ENCODE peak calls at places on chromosomes 3 and 15, in six cellular contexts. One of them, this sample, is unnamed.

GRCh38 chr3:50205719-50206276 is 727 bp downstream of the SLC38A3 start:
- DNase-seq in adrenal gland: no peak
- DNase-seq in suprapubic skin: no peak
- DNase-seq in AG04450: no peak
- DNase-seq in body of pancreas: peak
- DNase-seq in cardiac fibroblast: no peak
- DNase-seq in this sample: no peak

GRCh38 chr15:90809536-90809935 is 58.9 kb upstream of the FURIN start:
- DNase-seq in adrenal gland: no peak
- DNase-seq in suprapubic skin: no peak
- DNase-seq in AG04450: no peak
- DNase-seq in body of pancreas: no peak
- DNase-seq in cardiac fibroblast: no peak
- DNase-seq in this sample: peak

GRCh38 chr3:48186993-48187578 is 1.1 kb downstream of the CDC25A start:
- DNase-seq in adrenal gland: no peak
- DNase-seq in suprapubic skin: no peak
- DNase-seq in AG04450: no peak
- DNase-seq in body of pancreas: no peak
- DNase-seq in cardiac fibroblast: peak
- DNase-seq in this sample: peak

GRCh38 chr15:20644026-20644425 is 102.4 kb upstream of the GOLGA6L6 start:
- DNase-seq in adrenal gland: no peak
- DNase-seq in suprapubic skin: no peak
- DNase-seq in AG04450: no peak
- DNase-seq in body of pancreas: no peak
- DNase-seq in cardiac fibroblast: no peak
- DNase-seq in this sample: no peak

GRCh38 chr15:90020041-90020735 is 19.1 kb downstream of the ZNF710 start:
- DNase-seq in adrenal gland: peak
- DNase-seq in suprapubic skin: no peak
- DNase-seq in AG04450: no peak
- DNase-seq in body of pancreas: peak
- DNase-seq in cardiac fibroblast: no peak
- DNase-seq in this sample: no peak

GRCh38 chr15:75578206-75578947 is 738 bp downstream of the PTPN9 start:
- DNase-seq in adrenal gland: peak
- DNase-seq in suprapubic skin: no peak
- DNase-seq in AG04450: no peak
- DNase-seq in body of pancreas: peak
- DNase-seq in cardiac fibroblast: peak
- DNase-seq in this sample: no peak

GRCh38 chr3:148230473-148230872 is 467.2 kb upstream of the AGTR1 start:
- DNase-seq in adrenal gland: no peak
- DNase-seq in suprapubic skin: no peak
- DNase-seq in AG04450: no peak
- DNase-seq in body of pancreas: no peak
- DNase-seq in cardiac fibroblast: no peak
- DNase-seq in this sample: no peak

GRCh38 chr3:170862618-170863374 is 7.2 kb downstream of the RPL22L1 start:
- DNase-seq in adrenal gland: no peak
- DNase-seq in suprapubic skin: no peak
- DNase-seq in AG04450: no peak
- DNase-seq in body of pancreas: no peak
- DNase-seq in cardiac fibroblast: peak
- DNase-seq in this sample: peak

GRCh38 chr3:114527036-114527644 is 233.3 kb downstream of the TIGIT start:
- DNase-seq in adrenal gland: no peak
- DNase-seq in suprapubic skin: no peak
- DNase-seq in AG04450: no peak
- DNase-seq in body of pancreas: no peak
- DNase-seq in cardiac fibroblast: peak
- DNase-seq in this sample: peak

GRCh38 chr15:71826196-71826595 is 15.8 kb downstream of the NR2E3 start:
- DNase-seq in adrenal gland: no peak
- DNase-seq in suprapubic skin: no peak
- DNase-seq in AG04450: no peak
- DNase-seq in body of pancreas: no peak
- DNase-seq in cardiac fibroblast: no peak
- DNase-seq in this sample: no peak

GRCh38 chr15:72285402-72285801 is 13.0 kb upstream of the PARP6 start:
- DNase-seq in adrenal gland: no peak
- DNase-seq in suprapubic skin: no peak
- DNase-seq in AG04450: no peak
- DNase-seq in body of pancreas: no peak
- DNase-seq in cardiac fibroblast: no peak
- DNase-seq in this sample: no peak

GRCh38 chr3:114336122-114336697 is 42.4 kb downstream of the TIGIT start:
- DNase-seq in adrenal gland: no peak
- DNase-seq in suprapubic skin: no peak
- DNase-seq in AG04450: no peak
- DNase-seq in body of pancreas: no peak
- DNase-seq in cardiac fibroblast: peak
- DNase-seq in this sample: peak

GRCh38 chr3:14122301-14122700 is 2.4 kb downstream of the CHCHD4 start:
- DNase-seq in adrenal gland: no peak
- DNase-seq in suprapubic skin: peak
- DNase-seq in AG04450: no peak
- DNase-seq in body of pancreas: no peak
- DNase-seq in cardiac fibroblast: no peak
- DNase-seq in this sample: no peak

GRCh38 chr3:134378818-134379217 is 4.6 kb upstream of the AMOTL2 start:
- DNase-seq in adrenal gland: no peak
- DNase-seq in suprapubic skin: no peak
- DNase-seq in AG04450: no peak
- DNase-seq in body of pancreas: no peak
- DNase-seq in cardiac fibroblast: no peak
- DNase-seq in this sample: no peak

GRCh38 chr3:134380249-134380648 is 6.0 kb upstream of the AMOTL2 start:
- DNase-seq in adrenal gland: no peak
- DNase-seq in suprapubic skin: no peak
- DNase-seq in AG04450: no peak
- DNase-seq in body of pancreas: no peak
- DNase-seq in cardiac fibroblast: no peak
- DNase-seq in this sample: no peak

GRCh38 chr3:134378384-134378783 is 4.1 kb upstream of the AMOTL2 start:
- DNase-seq in adrenal gland: peak
- DNase-seq in suprapubic skin: peak
- DNase-seq in AG04450: no peak
- DNase-seq in body of pancreas: peak
- DNase-seq in cardiac fibroblast: peak
- DNase-seq in this sample: peak

GRCh38 chr3:134381836-134382442 is 7.7 kb upstream of the AMOTL2 start:
- DNase-seq in adrenal gland: no peak
- DNase-seq in suprapubic skin: peak
- DNase-seq in AG04450: no peak
- DNase-seq in body of pancreas: peak
- DNase-seq in cardiac fibroblast: no peak
- DNase-seq in this sample: no peak

DNA sequence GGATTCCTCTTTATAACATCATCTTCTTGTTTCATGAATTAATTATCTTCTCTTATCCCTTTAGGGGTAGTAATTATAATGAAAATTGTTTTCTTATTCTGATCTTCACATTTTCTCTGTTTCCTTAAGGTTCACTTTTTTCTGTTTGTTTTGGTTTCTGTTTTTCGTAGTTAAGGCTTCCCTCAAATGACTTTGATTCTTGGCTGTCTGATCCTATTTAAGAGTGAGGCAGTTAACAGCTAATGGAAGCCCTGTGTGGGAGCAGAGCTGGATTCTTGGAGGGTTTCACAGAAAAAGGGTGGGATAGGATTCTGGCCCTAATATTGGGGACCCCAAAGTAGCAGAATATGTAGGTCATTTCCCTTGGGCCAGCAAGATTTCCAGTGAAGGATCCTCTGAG is 6.8 kb upstream of the AMOTL2 start:
- DNase-seq in adrenal gland: no peak
- DNase-seq in suprapubic skin: no peak
- DNase-seq in AG04450: no peak
- DNase-seq in body of pancreas: no peak
- DNase-seq in cardiac fibroblast: no peak
- DNase-seq in this sample: no peak
- H3K4me3 ChIP-seq in adrenal gland: no peak
- H3K4me3 ChIP-seq in suprapubic skin: no peak
- H3K4me3 ChIP-seq in AG04450: no peak
- H3K4me3 ChIP-seq in body of pancreas: no peak
- H3K4me3 ChIP-seq in cardiac fibroblast: no peak
- H3K4me3 ChIP-seq in this sample: no peak

GRCh38 chr15:66964111-66964738 is 101.2 kb upstream of the SMAD3 start:
- DNase-seq in adrenal gland: no peak
- DNase-seq in suprapubic skin: no peak
- DNase-seq in AG04450: no peak
- DNase-seq in body of pancreas: no peak
- DNase-seq in cardiac fibroblast: no peak
- DNase-seq in this sample: no peak

GRCh38 chr15:66965201-66965900 is 100.1 kb upstream of the SMAD3 start:
- DNase-seq in adrenal gland: no peak
- DNase-seq in suprapubic skin: no peak
- DNase-seq in AG04450: no peak
- DNase-seq in body of pancreas: no peak
- DNase-seq in cardiac fibroblast: no peak
- DNase-seq in this sample: no peak

GRCh38 chr15:66963710-66964109 is 101.7 kb upstream of the SMAD3 start:
- DNase-seq in adrenal gland: no peak
- DNase-seq in suprapubic skin: no peak
- DNase-seq in AG04450: no peak
- DNase-seq in body of pancreas: no peak
- DNase-seq in cardiac fibroblast: no peak
- DNase-seq in this sample: no peak

GRCh38 chr15:66964791-66965190 is 100.6 kb upstream of the SMAD3 start:
- DNase-seq in adrenal gland: no peak
- DNase-seq in suprapubic skin: no peak
- DNase-seq in AG04450: no peak
- DNase-seq in body of pancreas: no peak
- DNase-seq in cardiac fibroblast: no peak
- DNase-seq in this sample: no peak

DNA sequence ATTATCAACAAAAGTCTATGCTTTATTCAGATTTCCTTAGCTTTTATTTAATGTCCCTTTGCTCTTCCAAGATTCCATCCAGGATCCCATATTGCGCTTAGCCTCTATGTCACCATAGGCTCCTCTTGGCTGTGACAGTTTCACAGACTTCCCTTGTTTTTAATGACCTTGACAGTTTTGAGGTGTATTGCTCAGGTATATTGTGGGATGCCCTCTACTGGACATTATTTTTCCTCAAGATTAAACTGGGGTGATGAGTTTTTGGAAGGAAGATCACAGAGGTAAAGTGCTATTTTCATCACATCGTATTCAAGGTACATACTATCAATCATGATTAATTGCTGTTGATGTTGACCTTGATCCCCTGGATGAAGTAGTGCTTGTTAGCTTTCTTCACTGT is 99.1 kb upstream of the SMAD3 start:
- DNase-seq in adrenal gland: no peak
- DNase-seq in suprapubic skin: no peak
- DNase-seq in AG04450: no peak
- DNase-seq in body of pancreas: no peak
- DNase-seq in cardiac fibroblast: no peak
- DNase-seq in this sample: no peak
- TF ChIP-seq CTCF in adrenal gland: no peak
- TF ChIP-seq CTCF in suprapubic skin: no peak
- TF ChIP-seq CTCF in AG04450: peak
- TF ChIP-seq CTCF in body of pancreas: peak
- TF ChIP-seq CTCF in cardiac fibroblast: no peak
- TF ChIP-seq CTCF in this sample: peak

GRCh38 chr3:87350367-87351199 is 74.2 kb upstream of the POU1F1 start:
- DNase-seq in adrenal gland: peak
- DNase-seq in suprapubic skin: no peak
- DNase-seq in AG04450: peak
- DNase-seq in body of pancreas: peak
- DNase-seq in cardiac fibroblast: peak
- DNase-seq in this sample: peak

GRCh38 chr3:87349833-87350232 is 73.4 kb upstream of the POU1F1 start:
- DNase-seq in adrenal gland: no peak
- DNase-seq in suprapubic skin: no peak
- DNase-seq in AG04450: no peak
- DNase-seq in body of pancreas: no peak
- DNase-seq in cardiac fibroblast: no peak
- DNase-seq in this sample: no peak

GRCh38 chr3:87351913-87352312 is 75.5 kb upstream of the POU1F1 start:
- DNase-seq in adrenal gland: no peak
- DNase-seq in suprapubic skin: no peak
- DNase-seq in AG04450: no peak
- DNase-seq in body of pancreas: no peak
- DNase-seq in cardiac fibroblast: no peak
- DNase-seq in this sample: no peak

GRCh38 chr3:87358066-87358465 is 81.7 kb upstream of the POU1F1 start:
- DNase-seq in adrenal gland: no peak
- DNase-seq in suprapubic skin: no peak
- DNase-seq in AG04450: no peak
- DNase-seq in body of pancreas: no peak
- DNase-seq in cardiac fibroblast: no peak
- DNase-seq in this sample: no peak

DNA sequence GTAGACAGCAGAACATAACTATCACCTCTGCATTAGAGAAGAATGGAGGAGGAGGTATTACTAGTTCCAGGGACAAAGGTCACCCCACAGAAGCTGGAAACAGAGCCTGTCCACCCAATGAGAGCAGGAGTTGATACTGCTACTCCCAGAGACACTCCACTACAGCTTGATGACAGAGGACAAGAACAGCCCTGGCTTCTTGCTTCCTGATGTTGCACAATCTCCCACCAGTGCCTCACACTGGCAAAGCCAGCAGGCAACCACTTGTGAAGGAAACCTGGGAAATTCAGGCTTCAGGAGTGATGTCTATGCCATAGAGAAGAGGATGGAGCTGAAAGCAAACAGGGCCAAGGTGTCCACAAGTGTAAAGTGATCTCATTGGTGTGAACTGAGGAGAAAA is 78.0 kb upstream of the POU1F1 start:
- DNase-seq in adrenal gland: no peak
- DNase-seq in suprapubic skin: no peak
- DNase-seq in AG04450: no peak
- DNase-seq in body of pancreas: no peak
- DNase-seq in cardiac fibroblast: no peak
- DNase-seq in this sample: peak
- H3K4me3 ChIP-seq in adrenal gland: no peak
- H3K4me3 ChIP-seq in suprapubic skin: no peak
- H3K4me3 ChIP-seq in AG04450: no peak
- H3K4me3 ChIP-seq in body of pancreas: no peak
- H3K4me3 ChIP-seq in cardiac fibroblast: no peak
- H3K4me3 ChIP-seq in this sample: no peak

DNA sequence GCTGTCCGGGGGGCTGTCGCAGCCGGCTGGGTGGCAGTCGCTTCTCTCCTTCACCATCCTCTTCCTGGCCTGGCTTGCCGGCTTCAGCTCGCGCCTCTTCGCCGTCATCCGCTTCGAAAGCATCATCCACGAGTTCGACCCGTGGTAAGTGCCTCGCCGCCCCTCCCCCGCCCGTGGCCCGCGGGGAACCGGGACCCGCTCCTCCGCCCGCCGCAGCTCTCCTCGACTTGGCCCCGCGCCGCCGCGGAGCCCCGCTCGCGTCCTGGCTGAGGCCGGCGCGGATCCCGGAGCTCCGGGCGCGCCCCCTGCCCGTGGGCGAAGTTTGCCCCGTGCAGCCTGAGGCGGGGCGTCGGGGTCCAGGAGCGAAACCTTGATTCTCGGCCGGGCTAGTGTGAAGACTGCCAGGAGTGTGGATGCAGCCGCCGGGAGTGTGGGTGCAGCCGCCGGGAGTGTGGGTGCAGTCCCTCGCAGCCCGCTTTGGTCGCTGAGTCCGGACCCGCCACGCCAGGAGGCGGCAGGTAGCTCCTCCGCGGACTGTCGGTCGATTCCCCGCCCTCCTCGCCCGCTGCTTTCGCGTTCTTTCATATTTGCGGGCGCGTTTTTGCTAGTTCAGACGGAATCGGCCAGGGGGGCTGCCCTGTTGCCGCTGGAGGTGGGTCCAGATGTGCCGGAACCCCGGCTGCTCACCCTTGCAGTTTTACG is 595 bp downstream of the STT3B start:
- DNase-seq in adrenal gland: peak
- DNase-seq in suprapubic skin: peak
- DNase-seq in AG04450: no peak
- DNase-seq in body of pancreas: peak
- DNase-seq in cardiac fibroblast: peak
- DNase-seq in this sample: peak
- TF ChIP-seq CTCF in adrenal gland: no peak
- TF ChIP-seq CTCF in suprapubic skin: no peak
- TF ChIP-seq CTCF in AG04450: peak
- TF ChIP-seq CTCF in body of pancreas: peak
- TF ChIP-seq CTCF in cardiac fibroblast: no peak
- TF ChIP-seq CTCF in this sample: peak